ENCODE peak calls at places on chromosomes 11 and 22, in eight cellular contexts. R, V, D, P, L, U, M and Z are unnamed samples.

GRCh38 chr22:35215993-35216392 is 41.3 kb upstream of the HMGXB4 start:
- DNase-seq in R (no peak), V (no peak), D (no peak), P (no peak), L (no peak), U (no peak), M (no peak), Z (no peak)

GRCh38 chr22:31241936-31242335 is 29.8 kb downstream of the LIMK2 start:
- DNase-seq in R (no peak), V (no peak), D (no peak), P (no peak), L (peak), U (no peak), M (no peak), Z (no peak)

GRCh38 chr11:36510567-36511020 is 522 bp upstream of the TRAF6 start:
- DNase-seq in R (no peak), V (peak), D (no peak), P (no peak), L (peak), U (peak), M (no peak), Z (no peak)

GRCh38 chr11:43518407-43519165 is 159.9 kb downstream of the TTC17 start:
- DNase-seq in R (no peak), V (no peak), D (no peak), P (no peak), L (peak), U (no peak), M (no peak), Z (no peak)

GRCh38 chr22:35540600-35541253 is at the start of gene RASD2:
- DNase-seq in R (no peak), V (no peak), D (peak), P (peak), L (peak), U (peak), M (peak), Z (no peak)

GRCh38 chr22:29700206-29700948 is 19.4 kb upstream of the CABP7 start:
- DNase-seq in R (no peak), V (no peak), D (no peak), P (no peak), L (peak), U (no peak), M (no peak), Z (no peak)

GRCh38 chr11:13765886-13766285 is 97.4 kb downstream of the FAR1 start:
- DNase-seq in R (no peak), V (peak), D (no peak), P (no peak), L (no peak), U (no peak), M (no peak), Z (no peak)

GRCh38 chr11:125175166-125175565 is 10.6 kb downstream of the PKNOX2 start:
- DNase-seq in R (no peak), V (no peak), D (no peak), P (no peak), L (no peak), U (no peak), M (no peak), Z (no peak)

GRCh38 chr22:38214248-38215056 is 12.7 kb downstream of the MAFF start:
- DNase-seq in R (peak), V (peak), D (peak), P (peak), L (peak), U (no peak), M (peak), Z (peak)

GRCh38 chr11:123122341-123122740 is 60.4 kb upstream of the HSPA8 start:
- DNase-seq in R (no peak), V (peak), D (peak), P (no peak), L (peak), U (no peak), M (peak), Z (no peak)

GRCh38 chr22:46131151-46131587 is 19.2 kb upstream of the PPARA start:
- DNase-seq in R (no peak), V (no peak), D (no peak), P (no peak), L (no peak), U (no peak), M (no peak), Z (no peak)

GRCh38 chr22:35376728-35377472 is 4.0 kb upstream of the HMOX1 start:
- DNase-seq in R (no peak), V (peak), D (peak), P (no peak), L (peak), U (peak), M (peak), Z (peak)

GRCh38 chr22:37431811-37432707 is 4.8 kb upstream of the ELFN2 start:
- DNase-seq in R (no peak), V (no peak), D (no peak), P (no peak), L (peak), U (peak), M (no peak), Z (no peak)

GRCh38 chr11:12827929-12828812 is 153.9 kb downstream of the TEAD1 start:
- DNase-seq in R (no peak), V (no peak), D (peak), P (no peak), L (peak), U (peak), M (peak), Z (peak)

GRCh38 chr11:69080361-69080973 is 31.7 kb downstream of the TPCN2 start:
- DNase-seq in R (no peak), V (no peak), D (no peak), P (no peak), L (peak), U (peak), M (no peak), Z (no peak)

GRCh38 chr11:12704049-12704448 is 29.8 kb downstream of the TEAD1 start:
- DNase-seq in R (no peak), V (no peak), D (no peak), P (no peak), L (peak), U (no peak), M (no peak), Z (no peak)

GRCh38 chr22:23289851-23290724 is 109.8 kb downstream of the BCR start:
- DNase-seq in R (peak), V (peak), D (peak), P (peak), L (peak), U (peak), M (no peak), Z (no peak)

GRCh38 chr11:123431619-123432018 is 1.6 kb downstream of the GRAMD1B start:
- DNase-seq in R (no peak), V (no peak), D (no peak), P (no peak), L (peak), U (no peak), M (no peak), Z (no peak)

GRCh38 chr11:74255741-74256369 is 55.6 kb downstream of the P4HA3 start:
- DNase-seq in R (peak), V (peak), D (peak), P (peak), L (peak), U (peak), M (peak), Z (no peak)

GRCh38 chr11:67033661-67034166 is 10.8 kb downstream of the SYT12 start:
- DNase-seq in R (no peak), V (peak), D (peak), P (no peak), L (peak), U (no peak), M (no peak), Z (peak)

GRCh38 chr11:67024410-67024809 is 1.5 kb downstream of the SYT12 start:
- DNase-seq in R (peak), V (no peak), D (no peak), P (no peak), L (no peak), U (peak), M (no peak), Z (no peak)

GRCh38 chr22:23179381-23180294 is 671 bp upstream of the BCR start:
- DNase-seq in R (no peak), V (peak), D (no peak), P (no peak), L (no peak), U (no peak), M (peak), Z (no peak)